ENCODE peak calls at places on chromosome X, in seven cellular contexts. N is tibial nerve, J is substantia nigra, K is endodermal cell, B is A549, D is Peyer's patch, L is astrocyte. T is an unnamed sample.

GRCh38 chrX:120775959-120776358 is 99.7 kb downstream of the CT47B1 start:
- DNase-seq in K (no peak), D (no peak), B (no peak), L (no peak), J (no peak), N (no peak), T (no peak)

GRCh38 chrX:41302293-41302868 is 31.6 kb upstream of the DDX3X start:
- DNase-seq in L (no peak), J (no peak), D (no peak), B (no peak), K (peak), N (no peak), T (no peak)

GRCh38 chrX:109739625-109740024 is 6.6 kb upstream of the ACSL4 start:
- DNase-seq in L (no peak), K (no peak), D (no peak), J (no peak), B (no peak), N (no peak), T (no peak)

GRCh38 chrX:116009871-116010710 is 160.5 kb upstream of the AGTR2 start:
- DNase-seq in K (peak), L (no peak), D (no peak), B (no peak), N (no peak), J (no peak), T (no peak)

GRCh38 chrX:91434351-91435168 is at the start of gene PABPC5:
- DNase-seq in J (peak), B (no peak), L (peak), N (peak), D (peak), K (peak), T (peak)

GRCh38 chrX:132561974-132562373 is 73.1 kb upstream of the MBNL3 start:
- DNase-seq in J (no peak), K (no peak), D (no peak), L (no peak), B (no peak), N (no peak), T (no peak)

GRCh38 chrX:83509246-83509801 is 1.2 kb downstream of the POU3F4 start:
- DNase-seq in L (peak), D (no peak), B (no peak), N (no peak), J (no peak), K (peak), T (no peak)

GRCh38 chrX:112048707-112049106 is 33.9 kb downstream of the TRPC5 start:
- DNase-seq in L (no peak), K (no peak), B (no peak), J (no peak), D (no peak), N (no peak), T (no peak)

GRCh38 chrX:7059214-7059838 is 88.2 kb upstream of the STS start:
- DNase-seq in B (no peak), K (no peak), J (no peak), D (peak), L (no peak), N (no peak), T (no peak)

GRCh38 chrX:42248226-42248625 is 324.9 kb upstream of the CASK start:
- DNase-seq in D (no peak), J (no peak), B (no peak), K (no peak), N (no peak), L (no peak), T (no peak)

GRCh38 chrX:129577473-129577872 is 37.4 kb downstream of the OCRL start:
- DNase-seq in L (peak), J (no peak), K (no peak), N (peak), B (no peak), D (no peak), T (no peak)

GRCh38 chrX:53442322-53442631 is 8.1 kb upstream of the HSD17B10 start:
- DNase-seq in K (no peak), L (no peak), N (no peak), J (no peak), B (no peak), D (peak), T (no peak)

GRCh38 chrX:151609222-151609621 is 45.7 kb downstream of the PASD1 start:
- DNase-seq in N (no peak), D (no peak), K (no peak), J (no peak), L (no peak), B (no peak), T (no peak)

GRCh38 chrX:7574325-7574724 is 268.6 kb upstream of the VCX start:
- DNase-seq in D (no peak), B (no peak), K (peak), N (no peak), J (no peak), L (no peak), T (no peak)

GRCh38 chrX:27976284-27976683 is 5.0 kb downstream of the DCAF8L1 start:
- DNase-seq in J (no peak), N (no peak), D (no peak), L (no peak), B (no peak), K (no peak), T (no peak)

DNA sequence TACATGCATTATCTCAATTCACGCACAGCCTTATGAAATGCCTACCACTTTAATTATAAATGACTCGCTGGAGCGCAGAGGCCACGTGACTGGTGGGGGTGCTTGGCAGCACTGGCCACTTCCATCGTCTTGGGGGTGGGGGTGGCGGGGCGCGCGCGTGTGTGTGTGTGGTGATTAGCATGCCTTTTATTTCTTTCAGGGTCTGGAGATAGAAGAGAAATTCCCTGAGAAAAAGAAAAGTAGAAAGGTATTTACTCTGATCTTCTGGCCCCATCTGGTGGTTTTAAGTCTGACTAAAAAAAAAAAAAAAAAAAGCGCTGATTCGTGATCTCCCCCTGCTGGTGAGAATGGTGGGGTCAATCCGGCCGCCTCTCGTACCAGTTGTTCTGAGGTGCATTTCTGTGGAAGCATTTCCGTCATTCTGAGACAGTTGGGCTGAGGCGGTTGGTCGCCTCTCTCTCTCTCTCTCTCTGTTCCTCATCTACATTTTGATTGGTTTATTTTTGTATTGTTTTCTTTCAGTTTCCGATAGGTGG is at the start of gene CCNB3:
- DNase-seq in B (peak), J (peak), K (peak), N (peak), L (peak), D (peak), T (peak)
- H3K27ac ChIP-seq in B (peak), J (peak), K (no peak), N (peak), L (no peak), D (peak), T (no peak)

GRCh38 chrX:13119386-13119785 is 75.0 kb upstream of the FAM9C start:
- DNase-seq in B (no peak), L (no peak), J (no peak), D (no peak), N (no peak), K (no peak), T (no peak)

GRCh38 chrX:13120017-13120416 is 75.6 kb upstream of the FAM9C start:
- DNase-seq in J (no peak), D (no peak), N (no peak), K (no peak), B (no peak), L (peak), T (peak)

GRCh38 chrX:13123247-13123856 is 78.9 kb upstream of the FAM9C start:
- DNase-seq in J (no peak), K (no peak), L (no peak), N (no peak), B (no peak), D (no peak), T (no peak)

GRCh38 chrX:13123857-13124345 is 79.5 kb upstream of the FAM9C start:
- DNase-seq in J (no peak), L (peak), B (no peak), D (no peak), N (no peak), K (no peak), T (no peak)

DNA sequence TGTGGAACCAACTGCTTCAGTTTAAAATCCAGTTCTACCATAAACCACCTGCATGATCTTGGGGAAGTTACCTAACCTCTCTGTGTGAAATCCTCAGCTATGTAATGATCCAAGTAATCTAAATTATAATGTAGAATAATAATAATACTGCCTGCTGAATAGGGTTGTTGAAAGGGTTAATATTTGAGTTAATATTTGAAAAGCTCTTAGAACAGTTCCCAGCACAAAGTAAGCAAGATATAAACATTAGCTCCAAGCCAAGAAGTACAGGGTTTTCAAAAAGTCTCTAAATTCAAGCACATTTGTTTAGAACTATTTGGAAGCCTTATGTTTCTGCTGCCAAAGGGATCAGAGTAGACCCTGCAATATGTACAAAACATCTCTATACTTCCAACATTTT is 76.6 kb upstream of the FAM9C start:
- DNase-seq in L (no peak), J (no peak), N (no peak), B (no peak), K (no peak), D (no peak), T (no peak)
- H3K27ac ChIP-seq in L (peak), J (no peak), N (no peak), B (peak), K (no peak), D (peak), T (peak)

DNA sequence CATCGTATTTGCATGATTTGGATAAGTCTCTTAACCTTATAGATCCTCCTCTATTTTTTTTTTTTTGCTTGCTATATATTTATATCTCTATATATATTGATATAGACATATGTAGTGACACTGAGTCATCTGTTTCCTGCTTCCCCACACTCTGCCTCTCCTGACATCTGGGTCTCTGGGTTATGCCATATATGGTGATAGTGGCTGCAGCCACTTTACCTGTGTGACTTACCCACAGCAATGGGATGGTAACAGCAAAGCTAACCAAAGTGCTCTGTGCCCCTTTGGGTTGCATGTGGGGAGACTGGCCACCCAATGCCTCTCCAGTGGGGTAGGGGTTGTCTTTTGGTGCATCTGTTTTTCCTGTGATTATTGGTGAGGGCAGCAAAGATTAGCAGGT is 14.5 kb downstream of the CMC4 start:
- DNase-seq in B (no peak), K (no peak), D (no peak), N (no peak), L (no peak), J (no peak), T (no peak)
- H3K27ac ChIP-seq in B (no peak), K (no peak), D (peak), N (no peak), L (no peak), J (no peak), T (peak)

GRCh38 chrX:3567681-3568080 is 145.8 kb downstream of the PRKX start:
- DNase-seq in K (no peak), N (no peak), L (peak), J (no peak), D (no peak), B (no peak), T (no peak)
- H3K27ac ChIP-seq in K (no peak), N (no peak), L (no peak), J (no peak), D (no peak), B (no peak), T (no peak)

DNA sequence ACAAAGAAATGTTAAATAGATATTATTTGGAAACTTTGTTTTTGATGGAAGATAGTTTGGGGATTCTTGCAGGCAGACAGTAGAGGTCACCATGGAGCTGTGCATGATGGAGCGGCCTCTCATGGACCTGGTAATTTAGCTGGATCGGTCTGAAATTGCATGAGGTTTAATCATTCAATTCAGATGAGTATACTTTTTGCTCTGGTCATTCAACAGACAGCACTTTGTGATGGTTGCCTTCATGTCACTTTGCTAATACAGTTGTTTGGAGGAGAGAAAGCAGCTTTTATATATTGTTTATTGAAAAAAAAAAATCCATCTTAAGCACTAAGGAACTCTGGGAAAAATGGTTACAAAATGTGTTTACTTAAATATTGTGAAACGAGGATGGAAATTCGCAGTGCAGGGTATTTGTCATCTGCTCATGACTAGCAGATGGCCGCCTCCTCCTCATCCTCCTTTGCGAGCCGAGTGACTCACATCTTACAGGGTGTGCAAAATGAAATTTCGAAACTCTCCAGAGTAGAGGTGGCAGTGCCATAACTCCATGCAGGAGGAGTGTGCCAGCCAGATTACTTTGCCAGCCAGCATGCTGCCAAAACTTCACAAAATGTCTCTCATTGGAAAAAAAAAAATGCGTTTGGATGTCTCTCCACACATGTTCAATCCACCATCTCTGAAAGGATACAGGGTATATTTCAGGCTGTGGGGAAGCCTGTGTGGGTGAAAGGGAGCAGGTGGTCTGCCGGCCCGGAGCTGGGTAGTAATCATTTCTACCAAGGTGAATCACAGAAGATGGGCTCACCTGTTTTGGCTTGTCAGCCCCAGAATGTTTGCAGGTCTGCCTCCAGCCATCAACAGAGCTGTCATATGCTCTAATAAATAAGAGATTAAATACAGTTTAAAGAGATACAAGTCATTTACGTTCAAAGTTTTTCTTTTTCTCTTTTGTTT is 314.9 kb upstream of the DIPK2B start:
- DNase-seq in D (no peak), K (peak), L (peak), B (peak), J (no peak), N (peak), T (peak)
- H3K27ac ChIP-seq in D (peak), K (no peak), L (peak), B (peak), J (no peak), N (peak), T (no peak)

GRCh38 chrX:11427082-11428033 is 134.1 kb downstream of the AMELX start:
- DNase-seq in D (peak), N (peak), K (peak), B (no peak), L (no peak), J (no peak), T (peak)
- H3K27ac ChIP-seq in D (peak), N (peak), K (no peak), B (no peak), L (no peak), J (no peak), T (peak)

DNA sequence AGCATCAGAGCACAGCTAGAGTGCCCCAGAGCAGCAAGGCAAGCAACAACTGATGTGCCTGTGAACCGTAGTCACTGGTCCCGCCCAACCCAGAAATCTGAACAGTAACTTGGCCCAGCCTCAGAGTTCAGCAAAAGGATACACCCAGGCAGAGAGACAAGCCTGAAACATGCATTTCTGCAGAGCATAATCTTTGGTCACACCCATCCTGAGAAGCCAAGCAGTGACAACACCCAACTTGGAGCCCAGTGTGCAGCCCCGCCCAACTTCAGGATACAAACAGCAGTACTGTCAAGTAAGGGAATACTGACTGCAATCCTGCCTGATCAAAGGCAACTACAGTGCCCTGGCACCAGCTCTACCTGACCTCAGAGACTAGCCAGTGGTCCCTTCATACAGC is 78.9 kb downstream of the CCDC160 start:
- DNase-seq in L (no peak), J (no peak), B (no peak), D (no peak), K (no peak), N (no peak), T (no peak)
- H3K27ac ChIP-seq in L (no peak), J (no peak), B (no peak), D (no peak), K (no peak), N (no peak), T (no peak)

DNA sequence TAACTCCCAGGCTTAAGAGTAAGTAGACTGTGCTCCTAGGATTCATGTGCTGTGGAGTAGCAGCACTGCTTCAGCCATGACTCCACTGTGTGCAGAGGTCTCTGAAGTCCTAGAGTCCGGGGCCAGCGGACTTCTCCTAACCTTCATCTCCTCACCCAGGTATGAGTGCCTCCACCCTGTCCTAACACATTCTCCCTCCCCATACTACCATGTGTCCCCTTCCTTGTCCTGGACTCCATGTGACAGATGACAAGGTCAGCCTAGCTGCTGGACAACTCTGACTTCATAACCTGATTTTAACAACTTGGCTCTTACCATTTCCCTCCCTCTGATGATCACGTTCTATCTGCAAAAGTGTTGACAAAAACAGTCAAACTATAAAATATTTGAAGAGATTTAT is 16.7 kb downstream of the ASB11 start:
- DNase-seq in N (no peak), L (no peak), K (no peak), J (no peak), B (no peak), D (no peak), T (no peak)
- H3K27ac ChIP-seq in N (peak), L (no peak), K (no peak), J (no peak), B (peak), D (peak), T (no peak)

GRCh38 chrX:43605351-43605750 is 50.7 kb upstream of the MAOA start:
- DNase-seq in K (no peak), L (no peak), J (no peak), D (no peak), B (no peak), N (no peak), T (no peak)

DNA sequence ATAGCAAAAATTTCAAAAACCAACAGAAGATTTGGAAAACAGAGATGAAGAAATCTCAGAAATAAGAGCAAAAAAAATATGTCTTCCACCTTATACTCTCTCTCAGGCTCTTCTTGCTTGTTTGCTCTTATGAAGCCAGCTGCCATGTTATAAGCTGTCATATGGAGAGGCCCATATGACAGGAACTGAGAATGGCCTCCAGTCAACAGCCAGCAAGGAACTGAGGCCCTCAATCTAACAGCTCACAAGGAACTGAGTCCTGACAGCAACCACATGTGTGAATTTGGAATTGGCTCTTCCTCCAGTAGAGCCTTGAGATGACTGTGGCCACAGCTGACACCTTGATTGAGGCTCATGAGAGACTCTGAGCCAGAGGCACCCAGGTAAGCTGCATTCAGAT is 51.3 kb upstream of the MAOA start:
- DNase-seq in D (no peak), B (no peak), J (no peak), N (no peak), K (no peak), L (no peak), T (no peak)
- H3K27ac ChIP-seq in D (no peak), B (no peak), J (no peak), N (no peak), K (no peak), L (no peak), T (no peak)

T was measured in ascending aorta.